ENCODE peak calls at places on chromosome 16, in six cellular contexts. One of them, this sample, is unnamed.

GRCh38 chr16:67163164-67163902 is 1.2 kb upstream of the HSF4 start:
- DNase-seq in KBM-7: no peak
- DNase-seq in stimulated activated CD8-positive, alpha-beta memory T cell treated with anti-CD3 and anti-CD28 coated beads, Interleukin-2, amount 100 ng/mL, for 48 hours: no peak
- DNase-seq in left kidney: peak; percentile 80
- DNase-seq in SK-N-DZ: peak; percentile 74
- DNase-seq in WERI-Rb-1: peak; percentile 79
- DNase-seq in this sample: peak; percentile 53

GRCh38 chr16:66309-67182 is 5.9 kb downstream of the RHBDF1 start:
- DNase-seq in KBM-7: no peak
- DNase-seq in stimulated activated CD8-positive, alpha-beta memory T cell treated with anti-CD3 and anti-CD28 coated beads, Interleukin-2, amount 100 ng/mL, for 48 hours: no peak
- DNase-seq in left kidney: no peak
- DNase-seq in SK-N-DZ: no peak
- DNase-seq in WERI-Rb-1: no peak
- DNase-seq in this sample: no peak

GRCh38 chr16:23518435-23518891 is 8.2 kb upstream of the GGA2 start:
- DNase-seq in KBM-7: peak; percentile 25
- DNase-seq in stimulated activated CD8-positive, alpha-beta memory T cell treated with anti-CD3 and anti-CD28 coated beads, Interleukin-2, amount 100 ng/mL, for 48 hours: no peak
- DNase-seq in left kidney: no peak
- DNase-seq in SK-N-DZ: no peak
- DNase-seq in WERI-Rb-1: no peak
- DNase-seq in this sample: peak; percentile 14

GRCh38 chr16:3610698-3611144 is 685 bp downstream of the SLX4 start:
- DNase-seq in KBM-7: no peak
- DNase-seq in stimulated activated CD8-positive, alpha-beta memory T cell treated with anti-CD3 and anti-CD28 coated beads, Interleukin-2, amount 100 ng/mL, for 48 hours: no peak
- DNase-seq in left kidney: peak; percentile 60
- DNase-seq in SK-N-DZ: no peak
- DNase-seq in WERI-Rb-1: no peak
- DNase-seq in this sample: no peak

GRCh38 chr16:12087901-12088364 is 111.4 kb downstream of the SNX29 start:
- DNase-seq in KBM-7: no peak
- DNase-seq in stimulated activated CD8-positive, alpha-beta memory T cell treated with anti-CD3 and anti-CD28 coated beads, Interleukin-2, amount 100 ng/mL, for 48 hours: no peak
- DNase-seq in left kidney: peak; percentile 45
- DNase-seq in SK-N-DZ: peak; percentile 31
- DNase-seq in WERI-Rb-1: peak; percentile 70
- DNase-seq in this sample: peak; percentile 68

GRCh38 chr16:9056061-9056460 is 35.4 kb upstream of the HAPSTR1 start:
- DNase-seq in KBM-7: no peak
- DNase-seq in stimulated activated CD8-positive, alpha-beta memory T cell treated with anti-CD3 and anti-CD28 coated beads, Interleukin-2, amount 100 ng/mL, for 48 hours: no peak
- DNase-seq in left kidney: no peak
- DNase-seq in SK-N-DZ: no peak
- DNase-seq in WERI-Rb-1: no peak
- DNase-seq in this sample: no peak

GRCh38 chr16:84737658-84738057 is 37.9 kb downstream of the USP10 start:
- DNase-seq in KBM-7: no peak
- DNase-seq in stimulated activated CD8-positive, alpha-beta memory T cell treated with anti-CD3 and anti-CD28 coated beads, Interleukin-2, amount 100 ng/mL, for 48 hours: no peak
- DNase-seq in left kidney: no peak
- DNase-seq in SK-N-DZ: no peak
- DNase-seq in WERI-Rb-1: no peak
- DNase-seq in this sample: no peak

GRCh38 chr16:68236804-68237242 is 896 bp upstream of the ESRP2 start:
- DNase-seq in KBM-7: no peak
- DNase-seq in stimulated activated CD8-positive, alpha-beta memory T cell treated with anti-CD3 and anti-CD28 coated beads, Interleukin-2, amount 100 ng/mL, for 48 hours: no peak
- DNase-seq in left kidney: no peak
- DNase-seq in SK-N-DZ: no peak
- DNase-seq in WERI-Rb-1: no peak
- DNase-seq in this sample: no peak

GRCh38 chr16:25033852-25034251 is 18.7 kb upstream of the ARHGAP17 start:
- DNase-seq in KBM-7: no peak
- DNase-seq in stimulated activated CD8-positive, alpha-beta memory T cell treated with anti-CD3 and anti-CD28 coated beads, Interleukin-2, amount 100 ng/mL, for 48 hours: no peak
- DNase-seq in left kidney: no peak
- DNase-seq in SK-N-DZ: no peak
- DNase-seq in WERI-Rb-1: no peak
- DNase-seq in this sample: no peak

GRCh38 chr16:49529646-49530045 is 156.0 kb downstream of the C16orf78 start:
- DNase-seq in KBM-7: no peak
- DNase-seq in stimulated activated CD8-positive, alpha-beta memory T cell treated with anti-CD3 and anti-CD28 coated beads, Interleukin-2, amount 100 ng/mL, for 48 hours: no peak
- DNase-seq in left kidney: peak; percentile 75
- DNase-seq in SK-N-DZ: no peak
- DNase-seq in WERI-Rb-1: no peak
- DNase-seq in this sample: no peak

GRCh38 chr16:66629856-66630255 is 25.4 kb downstream of the CMTM3 start:
- DNase-seq in KBM-7: no peak
- DNase-seq in stimulated activated CD8-positive, alpha-beta memory T cell treated with anti-CD3 and anti-CD28 coated beads, Interleukin-2, amount 100 ng/mL, for 48 hours: no peak
- DNase-seq in left kidney: no peak
- DNase-seq in SK-N-DZ: no peak
- DNase-seq in WERI-Rb-1: no peak
- DNase-seq in this sample: no peak

GRCh38 chr16:30740364-30741251 is 7.6 kb upstream of the PHKG2 start:
- DNase-seq in KBM-7: no peak
- DNase-seq in stimulated activated CD8-positive, alpha-beta memory T cell treated with anti-CD3 and anti-CD28 coated beads, Interleukin-2, amount 100 ng/mL, for 48 hours: no peak
- DNase-seq in left kidney: peak; percentile 62
- DNase-seq in SK-N-DZ: no peak
- DNase-seq in WERI-Rb-1: no peak
- DNase-seq in this sample: no peak

GRCh38 chr16:87068316-87068715 is 248.9 kb downstream of the C16orf95 start:
- DNase-seq in KBM-7: no peak
- DNase-seq in stimulated activated CD8-positive, alpha-beta memory T cell treated with anti-CD3 and anti-CD28 coated beads, Interleukin-2, amount 100 ng/mL, for 48 hours: no peak
- DNase-seq in left kidney: peak; percentile 83
- DNase-seq in SK-N-DZ: no peak
- DNase-seq in WERI-Rb-1: no peak
- DNase-seq in this sample: no peak

GRCh38 chr16:59108374-59108773 is 374.3 kb upstream of the GOT2 start:
- DNase-seq in KBM-7: no peak
- DNase-seq in stimulated activated CD8-positive, alpha-beta memory T cell treated with anti-CD3 and anti-CD28 coated beads, Interleukin-2, amount 100 ng/mL, for 48 hours: no peak
- DNase-seq in left kidney: no peak
- DNase-seq in SK-N-DZ: no peak
- DNase-seq in WERI-Rb-1: no peak
- DNase-seq in this sample: no peak

GRCh38 chr16:79301036-79301435 is 299.5 kb downstream of the MAF start:
- DNase-seq in KBM-7: no peak
- DNase-seq in stimulated activated CD8-positive, alpha-beta memory T cell treated with anti-CD3 and anti-CD28 coated beads, Interleukin-2, amount 100 ng/mL, for 48 hours: no peak
- DNase-seq in left kidney: peak; percentile 73
- DNase-seq in SK-N-DZ: no peak
- DNase-seq in WERI-Rb-1: no peak
- DNase-seq in this sample: no peak

GRCh38 chr16:30149250-30149885 is 26.3 kb upstream of the MAPK3 start:
- DNase-seq in KBM-7: no peak
- DNase-seq in stimulated activated CD8-positive, alpha-beta memory T cell treated with anti-CD3 and anti-CD28 coated beads, Interleukin-2, amount 100 ng/mL, for 48 hours: no peak
- DNase-seq in left kidney: no peak
- DNase-seq in SK-N-DZ: no peak
- DNase-seq in WERI-Rb-1: no peak
- DNase-seq in this sample: no peak

GRCh38 chr16:83248735-83249469 is 558.9 kb upstream of the HSBP1 start:
- DNase-seq in KBM-7: no peak
- DNase-seq in stimulated activated CD8-positive, alpha-beta memory T cell treated with anti-CD3 and anti-CD28 coated beads, Interleukin-2, amount 100 ng/mL, for 48 hours: no peak
- DNase-seq in left kidney: no peak
- DNase-seq in SK-N-DZ: no peak
- DNase-seq in WERI-Rb-1: no peak
- DNase-seq in this sample: no peak

GRCh38 chr16:53142823-53143568 is 88.2 kb downstream of the CHD9 start:
- DNase-seq in KBM-7: no peak
- DNase-seq in stimulated activated CD8-positive, alpha-beta memory T cell treated with anti-CD3 and anti-CD28 coated beads, Interleukin-2, amount 100 ng/mL, for 48 hours: no peak
- DNase-seq in left kidney: no peak
- DNase-seq in SK-N-DZ: no peak
- DNase-seq in WERI-Rb-1: no peak
- DNase-seq in this sample: no peak

GRCh38 chr16:1923299-1924034 is 5.3 kb upstream of the HS3ST6 start:
- DNase-seq in KBM-7: no peak
- DNase-seq in stimulated activated CD8-positive, alpha-beta memory T cell treated with anti-CD3 and anti-CD28 coated beads, Interleukin-2, amount 100 ng/mL, for 48 hours: no peak
- DNase-seq in left kidney: peak; percentile 83
- DNase-seq in SK-N-DZ: peak; percentile 54
- DNase-seq in WERI-Rb-1: peak; percentile 81
- DNase-seq in this sample: peak; percentile 92

GRCh38 chr16:31477220-31478216 is 5.4 kb upstream of the SLC5A2 start:
- DNase-seq in KBM-7: no peak
- DNase-seq in stimulated activated CD8-positive, alpha-beta memory T cell treated with anti-CD3 and anti-CD28 coated beads, Interleukin-2, amount 100 ng/mL, for 48 hours: peak; percentile 42
- DNase-seq in left kidney: peak; percentile 89
- DNase-seq in SK-N-DZ: peak; percentile 47
- DNase-seq in WERI-Rb-1: peak; percentile 30
- DNase-seq in this sample: no peak

GRCh38 chr16:27284865-27285675 is 16.5 kb upstream of the NSMCE1 start:
- DNase-seq in KBM-7: no peak
- DNase-seq in stimulated activated CD8-positive, alpha-beta memory T cell treated with anti-CD3 and anti-CD28 coated beads, Interleukin-2, amount 100 ng/mL, for 48 hours: no peak
- DNase-seq in left kidney: no peak
- DNase-seq in SK-N-DZ: no peak
- DNase-seq in WERI-Rb-1: no peak
- DNase-seq in this sample: no peak

GRCh38 chr16:50467943-50468748 is 80.0 kb upstream of the NKD1 start:
- DNase-seq in KBM-7: no peak
- DNase-seq in stimulated activated CD8-positive, alpha-beta memory T cell treated with anti-CD3 and anti-CD28 coated beads, Interleukin-2, amount 100 ng/mL, for 48 hours: no peak
- DNase-seq in left kidney: peak; percentile 88
- DNase-seq in SK-N-DZ: peak; percentile 72
- DNase-seq in WERI-Rb-1: peak; percentile 91
- DNase-seq in this sample: peak; percentile 84

GRCh38 chr16:28879841-28880588 is 1.7 kb downstream of the ATP2A1 start:
- DNase-seq in KBM-7: peak; percentile 81
- DNase-seq in stimulated activated CD8-positive, alpha-beta memory T cell treated with anti-CD3 and anti-CD28 coated beads, Interleukin-2, amount 100 ng/mL, for 48 hours: peak; percentile 91
- DNase-seq in left kidney: peak; percentile 97
- DNase-seq in SK-N-DZ: peak; percentile 83
- DNase-seq in WERI-Rb-1: peak; percentile 90
- DNase-seq in this sample: peak; percentile 95

GRCh38 chr16:56193951-56194726 is 2.9 kb downstream of the GNAO1 start:
- DNase-seq in KBM-7: peak; percentile 56
- DNase-seq in stimulated activated CD8-positive, alpha-beta memory T cell treated with anti-CD3 and anti-CD28 coated beads, Interleukin-2, amount 100 ng/mL, for 48 hours: peak; percentile 66
- DNase-seq in left kidney: peak; percentile 98
- DNase-seq in SK-N-DZ: peak; percentile 89
- DNase-seq in WERI-Rb-1: peak; percentile 92
- DNase-seq in this sample: peak; percentile 93

GRCh38 chr16:57422026-57422944 is 17.7 kb downstream of the CCL17 start:
- DNase-seq in KBM-7: peak; percentile 57
- DNase-seq in stimulated activated CD8-positive, alpha-beta memory T cell treated with anti-CD3 and anti-CD28 coated beads, Interleukin-2, amount 100 ng/mL, for 48 hours: no peak
- DNase-seq in left kidney: peak; percentile 87
- DNase-seq in SK-N-DZ: peak; percentile 83
- DNase-seq in WERI-Rb-1: peak; percentile 59
- DNase-seq in this sample: peak; percentile 69

GRCh38 chr16:25838724-25839186 is 147.0 kb downstream of the HS3ST4 start:
- DNase-seq in KBM-7: peak; percentile 71
- DNase-seq in stimulated activated CD8-positive, alpha-beta memory T cell treated with anti-CD3 and anti-CD28 coated beads, Interleukin-2, amount 100 ng/mL, for 48 hours: no peak
- DNase-seq in left kidney: peak; percentile 87
- DNase-seq in SK-N-DZ: peak; percentile 76
- DNase-seq in WERI-Rb-1: peak; percentile 45
- DNase-seq in this sample: peak; percentile 88

GRCh38 chr16:79769320-79770243 is 169.0 kb upstream of the MAF start:
- DNase-seq in KBM-7: no peak
- DNase-seq in stimulated activated CD8-positive, alpha-beta memory T cell treated with anti-CD3 and anti-CD28 coated beads, Interleukin-2, amount 100 ng/mL, for 48 hours: no peak
- DNase-seq in left kidney: no peak
- DNase-seq in SK-N-DZ: no peak
- DNase-seq in WERI-Rb-1: no peak
- DNase-seq in this sample: no peak

This sample was measured in NCI-H82.